ENCODE peak calls at places on chromosome 12, in seven cellular contexts. One of them, this sample, is unnamed.

GRCh38 chr12:114799574-114800487 is 115.9 kb upstream of the TBX3 start:
- DNase-seq in tibial artery: no peak
- DNase-seq in uterus: no peak
- DNase-seq in Peyer's patch: peak; percentile 65
- DNase-seq in GM12878: no peak
- DNase-seq in endothelial cell of umbilical vein: no peak
- DNase-seq in thoracic aorta: no peak
- DNase-seq in this sample: peak; percentile 83

GRCh38 chr12:132604108-132605054 is 6.0 kb downstream of the LRCOL1 start:
- DNase-seq in thoracic aorta: no peak
- DNase-seq in endothelial cell of umbilical vein: peak; percentile 62
- DNase-seq in Peyer's patch: no peak
- DNase-seq in tibial artery: no peak
- DNase-seq in GM12878: no peak
- DNase-seq in uterus: no peak
- DNase-seq in this sample: peak; percentile 64

GRCh38 chr12:111268738-111269572 is 99.9 kb downstream of the PHETA1 start:
- DNase-seq in GM12878: no peak
- DNase-seq in tibial artery: no peak
- DNase-seq in uterus: no peak
- DNase-seq in endothelial cell of umbilical vein: no peak
- DNase-seq in thoracic aorta: no peak
- DNase-seq in Peyer's patch: no peak
- DNase-seq in this sample: no peak

GRCh38 chr12:14955876-14956811 is 5.3 kb downstream of the ARHGDIB start:
- DNase-seq in Peyer's patch: no peak
- DNase-seq in GM12878: peak; percentile 76
- DNase-seq in uterus: no peak
- DNase-seq in thoracic aorta: no peak
- DNase-seq in endothelial cell of umbilical vein: no peak
- DNase-seq in tibial artery: no peak
- DNase-seq in this sample: no peak

GRCh38 chr12:2051700-2052625 is 824 bp upstream of the CACNA1C start:
- DNase-seq in tibial artery: no peak
- DNase-seq in uterus: peak; percentile 58
- DNase-seq in endothelial cell of umbilical vein: no peak
- DNase-seq in thoracic aorta: no peak
- DNase-seq in Peyer's patch: no peak
- DNase-seq in GM12878: no peak
- DNase-seq in this sample: no peak

GRCh38 chr12:122148657-122149056 is 25.4 kb downstream of the IL31 start:
- DNase-seq in uterus: no peak
- DNase-seq in endothelial cell of umbilical vein: no peak
- DNase-seq in thoracic aorta: no peak
- DNase-seq in GM12878: no peak
- DNase-seq in tibial artery: no peak
- DNase-seq in Peyer's patch: no peak
- DNase-seq in this sample: no peak

GRCh38 chr12:45051490-45052105 is 699 bp upstream of the DBX2 start:
- DNase-seq in thoracic aorta: no peak
- DNase-seq in uterus: no peak
- DNase-seq in Peyer's patch: no peak
- DNase-seq in endothelial cell of umbilical vein: no peak
- DNase-seq in GM12878: no peak
- DNase-seq in tibial artery: no peak
- DNase-seq in this sample: no peak

GRCh38 chr12:100845095-100845494 is 50.5 kb downstream of the ANO4 start:
- DNase-seq in thoracic aorta: no peak
- DNase-seq in uterus: no peak
- DNase-seq in tibial artery: no peak
- DNase-seq in endothelial cell of umbilical vein: peak; percentile 47
- DNase-seq in Peyer's patch: no peak
- DNase-seq in GM12878: no peak
- DNase-seq in this sample: no peak

GRCh38 chr12:131219173-131220006 is 265.7 kb downstream of the ADGRD1 start:
- DNase-seq in endothelial cell of umbilical vein: no peak
- DNase-seq in GM12878: no peak
- DNase-seq in uterus: no peak
- DNase-seq in thoracic aorta: no peak
- DNase-seq in tibial artery: no peak
- DNase-seq in Peyer's patch: no peak
- DNase-seq in this sample: no peak

GRCh38 chr12:121532503-121533390 is 48.1 kb downstream of the KDM2B start:
- DNase-seq in uterus: no peak
- DNase-seq in Peyer's patch: no peak
- DNase-seq in endothelial cell of umbilical vein: no peak
- DNase-seq in GM12878: no peak
- DNase-seq in thoracic aorta: no peak
- DNase-seq in tibial artery: no peak
- DNase-seq in this sample: no peak

GRCh38 chr12:1593232-1594044 is 943 bp downstream of the FBXL14 start:
- DNase-seq in GM12878: no peak
- DNase-seq in tibial artery: no peak
- DNase-seq in endothelial cell of umbilical vein: peak; percentile 40
- DNase-seq in thoracic aorta: no peak
- DNase-seq in Peyer's patch: peak; percentile 84
- DNase-seq in uterus: peak; percentile 44
- DNase-seq in this sample: peak; percentile 48

GRCh38 chr12:19764408-19764807 is 325.1 kb downstream of the AEBP2 start:
- DNase-seq in thoracic aorta: no peak
- DNase-seq in uterus: no peak
- DNase-seq in GM12878: no peak
- DNase-seq in tibial artery: no peak
- DNase-seq in endothelial cell of umbilical vein: peak; percentile 57
- DNase-seq in Peyer's patch: no peak
- DNase-seq in this sample: no peak

GRCh38 chr12:56873382-56873781 is 60.8 kb downstream of the SDR9C7 start:
- DNase-seq in GM12878: no peak
- DNase-seq in Peyer's patch: no peak
- DNase-seq in tibial artery: no peak
- DNase-seq in uterus: no peak
- DNase-seq in thoracic aorta: no peak
- DNase-seq in endothelial cell of umbilical vein: peak; percentile 24
- DNase-seq in this sample: no peak

GRCh38 chr12:117105902-117106301 is 6.7 kb upstream of the TESC start:
- DNase-seq in GM12878: peak; percentile 51
- DNase-seq in thoracic aorta: no peak
- DNase-seq in uterus: no peak
- DNase-seq in tibial artery: no peak
- DNase-seq in Peyer's patch: peak; percentile 69
- DNase-seq in endothelial cell of umbilical vein: no peak
- DNase-seq in this sample: no peak

GRCh38 chr12:104746689-104747088 is 211.4 kb downstream of the SLC41A2 start:
- DNase-seq in tibial artery: no peak
- DNase-seq in endothelial cell of umbilical vein: no peak
- DNase-seq in Peyer's patch: no peak
- DNase-seq in uterus: no peak
- DNase-seq in thoracic aorta: no peak
- DNase-seq in GM12878: no peak
- DNase-seq in this sample: no peak

GRCh38 chr12:104281636-104282035 is 21.9 kb upstream of the EID3 start:
- DNase-seq in tibial artery: no peak
- DNase-seq in endothelial cell of umbilical vein: no peak
- DNase-seq in uterus: no peak
- DNase-seq in Peyer's patch: no peak
- DNase-seq in GM12878: no peak
- DNase-seq in thoracic aorta: no peak
- DNase-seq in this sample: no peak

GRCh38 chr12:15638231-15638630 is 151.0 kb downstream of the EPS8 start:
- DNase-seq in GM12878: no peak
- DNase-seq in uterus: no peak
- DNase-seq in endothelial cell of umbilical vein: no peak
- DNase-seq in tibial artery: no peak
- DNase-seq in thoracic aorta: no peak
- DNase-seq in Peyer's patch: no peak
- DNase-seq in this sample: no peak

GRCh38 chr12:47032644-47033043 is 46.8 kb upstream of the PCED1B start:
- DNase-seq in GM12878: no peak
- DNase-seq in Peyer's patch: no peak
- DNase-seq in tibial artery: no peak
- DNase-seq in uterus: no peak
- DNase-seq in thoracic aorta: no peak
- DNase-seq in endothelial cell of umbilical vein: peak; percentile 74
- DNase-seq in this sample: no peak

GRCh38 chr12:76914102-76914859 is 35.5 kb upstream of the CSRP2 start:
- DNase-seq in uterus: no peak
- DNase-seq in GM12878: no peak
- DNase-seq in endothelial cell of umbilical vein: no peak
- DNase-seq in thoracic aorta: no peak
- DNase-seq in tibial artery: no peak
- DNase-seq in Peyer's patch: no peak
- DNase-seq in this sample: no peak

GRCh38 chr12:45907955-45908354 is 82.4 kb downstream of the SCAF11 start:
- DNase-seq in tibial artery: no peak
- DNase-seq in Peyer's patch: no peak
- DNase-seq in thoracic aorta: no peak
- DNase-seq in endothelial cell of umbilical vein: no peak
- DNase-seq in uterus: no peak
- DNase-seq in GM12878: peak; percentile 11
- DNase-seq in this sample: no peak

DNA sequence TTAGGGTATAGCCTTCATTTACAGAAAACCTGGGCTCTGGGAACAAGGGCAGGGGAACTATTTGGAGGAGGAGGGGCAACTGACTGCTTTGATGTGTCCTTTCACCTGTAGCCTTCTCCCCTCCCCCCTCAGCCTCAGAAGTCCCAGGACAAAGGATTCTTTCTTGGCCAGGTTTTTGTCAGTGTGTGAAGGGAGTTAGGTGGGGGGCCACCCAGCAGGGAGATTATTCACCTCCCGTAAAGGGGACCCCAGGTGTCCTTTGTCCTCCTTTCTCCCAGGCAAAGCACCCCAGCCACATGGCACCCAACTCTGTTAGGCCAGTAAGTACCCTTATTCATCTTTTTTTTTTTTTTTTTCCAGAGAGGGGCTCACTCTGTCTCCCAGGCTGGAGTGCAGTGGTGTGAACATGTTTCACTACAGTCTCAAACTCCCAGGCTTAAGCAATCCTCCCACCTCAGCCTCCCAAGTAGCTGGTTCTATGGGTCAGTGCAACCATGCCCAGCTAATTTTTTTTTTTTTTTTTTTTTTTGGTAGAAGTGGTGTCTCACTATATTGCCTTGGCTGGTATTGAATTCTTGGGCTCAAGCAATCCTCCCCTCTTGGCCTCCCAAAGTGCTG is 722 bp upstream of the NFE2 start:
- DNase-seq in GM12878: no peak
- DNase-seq in uterus: no peak
- DNase-seq in endothelial cell of umbilical vein: no peak
- DNase-seq in tibial artery: no peak
- DNase-seq in Peyer's patch: no peak
- DNase-seq in thoracic aorta: no peak
- DNase-seq in this sample: no peak
- H3K4me3 ChIP-seq in GM12878: no peak overlapping the region
- H3K4me3 ChIP-seq in uterus: no peak overlapping the region
- H3K4me3 ChIP-seq in endothelial cell of umbilical vein: no peak overlapping the region
- H3K4me3 ChIP-seq in tibial artery: no peak overlapping the region
- H3K4me3 ChIP-seq in Peyer's patch: no peak overlapping the region
- H3K4me3 ChIP-seq in thoracic aorta: no peak overlapping the region
- H3K4me3 ChIP-seq in this sample: no peak overlapping the region

DNA sequence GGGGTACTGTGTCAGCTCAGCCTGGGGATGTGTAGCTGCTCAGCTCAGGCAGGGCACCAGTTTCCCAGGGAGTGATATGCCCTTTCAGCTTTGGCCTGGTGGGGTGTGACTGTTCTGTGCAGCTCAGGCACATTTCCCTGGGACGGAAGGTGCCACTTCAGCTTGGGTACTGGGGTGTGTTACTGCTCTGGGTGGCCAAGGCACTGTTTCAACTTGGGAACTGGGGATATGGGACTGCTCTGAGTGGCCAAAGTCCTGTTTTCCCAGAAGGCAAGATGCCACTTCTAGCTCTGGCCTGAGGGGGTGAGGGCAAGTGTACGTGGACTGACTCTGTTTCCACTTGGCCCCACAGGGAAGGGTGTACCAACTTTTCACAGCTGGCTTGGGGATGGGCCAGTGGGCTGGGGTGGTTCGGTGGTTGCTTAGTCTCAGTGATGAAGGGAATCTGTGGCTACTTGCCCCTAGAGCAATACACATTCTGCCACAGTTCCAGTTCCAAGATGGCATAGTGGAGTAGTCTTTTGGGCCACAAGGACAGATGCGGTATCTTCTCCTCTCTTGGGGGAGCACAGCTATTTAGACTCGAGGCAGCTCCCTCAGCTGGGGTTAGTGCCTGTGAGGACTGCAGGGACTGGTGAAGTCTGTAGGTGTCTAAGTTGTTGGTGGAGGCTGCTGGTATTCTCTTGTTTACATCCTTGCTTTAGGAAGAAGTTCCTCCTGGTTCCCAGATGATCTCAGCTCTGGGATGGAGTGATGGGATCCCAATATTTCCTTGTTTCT is 26.4 kb downstream of the TBC1D15 start:
- DNase-seq in GM12878: no peak
- DNase-seq in tibial artery: no peak
- DNase-seq in uterus: no peak
- DNase-seq in endothelial cell of umbilical vein: no peak
- DNase-seq in thoracic aorta: no peak
- DNase-seq in Peyer's patch: no peak
- DNase-seq in this sample: no peak
- H3K27ac ChIP-seq in GM12878: no peak overlapping the region
- H3K27ac ChIP-seq in tibial artery: no peak overlapping the region
- H3K27ac ChIP-seq in uterus: no peak overlapping the region
- H3K27ac ChIP-seq in endothelial cell of umbilical vein: no peak overlapping the region
- H3K27ac ChIP-seq in thoracic aorta: no peak overlapping the region
- H3K27ac ChIP-seq in Peyer's patch: no peak overlapping the region
- H3K27ac ChIP-seq in this sample: no peak overlapping the region

GRCh38 chr12:109824731-109825130 is 8.5 kb downstream of the TRPV4 start:
- DNase-seq in tibial artery: no peak
- DNase-seq in thoracic aorta: no peak
- DNase-seq in GM12878: no peak
- DNase-seq in Peyer's patch: no peak
- DNase-seq in uterus: no peak
- DNase-seq in endothelial cell of umbilical vein: no peak
- DNase-seq in this sample: no peak
- H3K4me1 ChIP-seq in tibial artery: no peaks in the 10 kb centered on the region
- H3K4me1 ChIP-seq in thoracic aorta: no peaks in the 10 kb centered on the region
- H3K4me1 ChIP-seq in GM12878: no peaks in the 10 kb centered on the region
- H3K4me1 ChIP-seq in Peyer's patch: no peaks in the 10 kb centered on the region
- H3K4me1 ChIP-seq in uterus: no peaks in the 10 kb centered on the region
- H3K4me1 ChIP-seq in endothelial cell of umbilical vein: peaks cover 11% of the 10 kb centered on the region
- H3K4me1 ChIP-seq in this sample: peaks cover 3% of the 10 kb centered on the region

GRCh38 chr12:7112041-7112440 is 3.0 kb upstream of the C1RL start:
- DNase-seq in thoracic aorta: no peak
- DNase-seq in tibial artery: peak; percentile 24
- DNase-seq in GM12878: no peak
- DNase-seq in Peyer's patch: no peak
- DNase-seq in endothelial cell of umbilical vein: no peak
- DNase-seq in uterus: no peak
- DNase-seq in this sample: no peak

GRCh38 chr12:7116196-7116595 is 7.2 kb upstream of the C1RL start:
- DNase-seq in tibial artery: no peak
- DNase-seq in GM12878: no peak
- DNase-seq in Peyer's patch: peak; percentile 13
- DNase-seq in uterus: no peak
- DNase-seq in endothelial cell of umbilical vein: no peak
- DNase-seq in thoracic aorta: no peak
- DNase-seq in this sample: no peak

GRCh38 chr12:7114851-7115250 is 5.8 kb upstream of the C1RL start:
- DNase-seq in tibial artery: peak; percentile 13
- DNase-seq in endothelial cell of umbilical vein: no peak
- DNase-seq in Peyer's patch: peak; percentile 38
- DNase-seq in GM12878: no peak
- DNase-seq in uterus: no peak
- DNase-seq in thoracic aorta: no peak
- DNase-seq in this sample: no peak

GRCh38 chr12:7113389-7113871 is 4.4 kb upstream of the C1RL start:
- DNase-seq in endothelial cell of umbilical vein: peak; percentile 43
- DNase-seq in GM12878: no peak
- DNase-seq in Peyer's patch: peak; percentile 70
- DNase-seq in uterus: peak; percentile 51
- DNase-seq in tibial artery: peak; percentile 19
- DNase-seq in thoracic aorta: no peak
- DNase-seq in this sample: no peak

GRCh38 chr12:7114008-7114407 is 5.0 kb upstream of the C1RL start:
- DNase-seq in endothelial cell of umbilical vein: no peak
- DNase-seq in GM12878: no peak
- DNase-seq in tibial artery: peak; percentile 18
- DNase-seq in thoracic aorta: no peak
- DNase-seq in Peyer's patch: peak; percentile 42
- DNase-seq in uterus: no peak
- DNase-seq in this sample: no peak
- H3K4me3 ChIP-seq in endothelial cell of umbilical vein: no peak overlapping the region
- H3K4me3 ChIP-seq in GM12878: no peak overlapping the region
- H3K4me3 ChIP-seq in tibial artery: no peak overlapping the region
- H3K4me3 ChIP-seq in thoracic aorta: no peak overlapping the region
- H3K4me3 ChIP-seq in Peyer's patch: no peak overlapping the region
- H3K4me3 ChIP-seq in uterus: no peak overlapping the region
- H3K4me3 ChIP-seq in this sample: no peak overlapping the region